ENCODE peak calls at places on chromosomes 3 and 15, in eight cellular contexts. W is naive thymus-derived CD4-positive, alpha-beta T cell; U is neural progenitor cell; O is tibial nerve; B is right atrium auricular region; D is keratinocyte; Y is pancreas; G is left lung. N is an unnamed sample.

GRCh38 chr15:82556315-82557035 is 16.2 kb upstream of the RPS17 start:
- DNase-seq in W (no peak), U (no peak), O (no peak), B (no peak), D (no peak), Y (no peak), G (no peak), N (no peak)

GRCh38 chr3:194632983-194633348 is 253 bp downstream of the TMEM44 start:
- DNase-seq in W (no peak), U (no peak), O (no peak), B (no peak), D (no peak), Y (peak), G (peak), N (no peak)

GRCh38 chr3:38916706-38917105 is 100.7 kb upstream of the SCN10A start:
- DNase-seq in W (no peak), U (no peak), O (no peak), B (no peak), D (peak), Y (no peak), G (no peak), N (no peak)

GRCh38 chr15:61841461-61841860 is 218.8 kb downstream of the VPS13C start:
- DNase-seq in W (no peak), U (no peak), O (no peak), B (no peak), D (no peak), Y (no peak), G (no peak), N (no peak)

GRCh38 chr3:31724681-31725080 is 192.0 kb downstream of the STT3B start:
- DNase-seq in W (no peak), U (peak), O (no peak), B (no peak), D (no peak), Y (no peak), G (no peak), N (no peak)

GRCh38 chr3:168121175-168121853 is 25.6 kb upstream of the GOLIM4 start:
- DNase-seq in W (no peak), U (no peak), O (peak), B (no peak), D (no peak), Y (no peak), G (no peak), N (no peak)

GRCh38 chr3:110106805-110107204 is 769.5 kb upstream of the DPPA4 start:
- DNase-seq in W (no peak), U (no peak), O (no peak), B (no peak), D (no peak), Y (no peak), G (no peak), N (no peak)

GRCh38 chr3:143559291-143559690 is 289.0 kb downstream of the SLC9A9 start:
- DNase-seq in W (no peak), U (no peak), O (no peak), B (no peak), D (no peak), Y (no peak), G (no peak), N (no peak)

GRCh38 chr3:148149556-148149955 is 548.1 kb upstream of the AGTR1 start:
- DNase-seq in W (no peak), U (peak), O (no peak), B (no peak), D (no peak), Y (no peak), G (no peak), N (no peak)

GRCh38 chr3:36058404-36059035 is 321.8 kb upstream of the STAC start:
- DNase-seq in W (no peak), U (no peak), O (no peak), B (no peak), D (no peak), Y (no peak), G (no peak), N (no peak)

GRCh38 chr3:8482960-8483665 is 18.5 kb upstream of the LMCD1 start:
- DNase-seq in W (no peak), U (no peak), O (peak), B (peak), D (no peak), Y (peak), G (no peak), N (peak)

GRCh38 chr3:8482263-8482662 is 19.4 kb upstream of the LMCD1 start:
- DNase-seq in W (no peak), U (no peak), O (no peak), B (no peak), D (no peak), Y (no peak), G (no peak), N (no peak)

GRCh38 chr3:8481380-8481779 is 20.2 kb upstream of the LMCD1 start:
- DNase-seq in W (no peak), U (no peak), O (no peak), B (no peak), D (no peak), Y (no peak), G (no peak), N (no peak)

GRCh38 chr3:8484409-8485140 is 17.0 kb upstream of the LMCD1 start:
- DNase-seq in W (no peak), U (no peak), O (no peak), B (no peak), D (no peak), Y (no peak), G (no peak), N (no peak)

GRCh38 chr3:8480699-8481098 is 20.9 kb upstream of the LMCD1 start:
- DNase-seq in W (no peak), U (peak), O (no peak), B (no peak), D (no peak), Y (no peak), G (no peak), N (no peak)
- H3K27ac ChIP-seq in W (no peak), U (peak), O (no peak), B (no peak), D (no peak), Y (no peak), G (no peak), N (no peak)

GRCh38 chr15:86336051-86336788 is 256.5 kb downstream of the AGBL1 start:
- DNase-seq in W (no peak), U (no peak), O (no peak), B (no peak), D (peak), Y (no peak), G (no peak), N (no peak)

GRCh38 chr15:86329311-86330013 is 249.8 kb downstream of the AGBL1 start:
- DNase-seq in W (no peak), U (no peak), O (no peak), B (no peak), D (no peak), Y (no peak), G (no peak), N (no peak)

GRCh38 chr15:86337071-86337470 is 257.4 kb downstream of the AGBL1 start:
- DNase-seq in W (no peak), U (no peak), O (no peak), B (no peak), D (no peak), Y (no peak), G (no peak), N (no peak)

GRCh38 chr15:86328658-86329057 is 249.0 kb downstream of the AGBL1 start:
- DNase-seq in W (no peak), U (no peak), O (no peak), B (no peak), D (no peak), Y (no peak), G (no peak), N (no peak)

GRCh38 chr15:86333819-86334218 is 254.1 kb downstream of the AGBL1 start:
- DNase-seq in W (no peak), U (no peak), O (no peak), B (no peak), D (no peak), Y (no peak), G (no peak), N (no peak)
- H3K27ac ChIP-seq in W (no peak), U (no peak), O (no peak), B (no peak), D (no peak), Y (no peak), G (no peak), N (no peak)

GRCh38 chr3:60953406-60953805 is 297.8 kb downstream of the FHIT start:
- DNase-seq in W (no peak), U (no peak), O (no peak), B (no peak), D (no peak), Y (no peak), G (no peak), N (no peak)
- H3K27ac ChIP-seq in W (no peak), U (no peak), O (no peak), B (no peak), D (peak), Y (no peak), G (no peak), N (no peak)

DNA sequence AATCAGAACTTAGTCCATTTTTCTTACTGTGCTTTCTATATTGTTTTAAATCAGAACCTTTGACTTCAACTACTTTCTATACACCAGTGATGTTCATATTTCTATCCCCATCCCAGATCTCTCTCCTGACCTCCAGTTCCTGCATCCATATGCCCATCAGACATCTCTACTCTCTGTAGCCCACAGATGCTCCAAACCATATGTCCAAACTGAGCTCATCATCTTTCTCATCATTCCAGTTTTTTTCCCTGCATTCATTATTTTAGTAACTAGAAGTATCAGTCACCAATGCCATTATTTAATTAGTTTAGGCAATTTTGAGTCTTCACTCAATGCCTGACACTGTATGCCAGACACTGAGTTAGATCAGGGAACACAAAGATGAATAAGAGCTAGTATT is 25.4 kb upstream of the IL16 start:
- DNase-seq in W (no peak), U (no peak), O (no peak), B (no peak), D (no peak), Y (no peak), G (no peak), N (no peak)
- H3K27ac ChIP-seq in W (no peak), U (no peak), O (no peak), B (no peak), D (no peak), Y (no peak), G (no peak), N (no peak)

DNA sequence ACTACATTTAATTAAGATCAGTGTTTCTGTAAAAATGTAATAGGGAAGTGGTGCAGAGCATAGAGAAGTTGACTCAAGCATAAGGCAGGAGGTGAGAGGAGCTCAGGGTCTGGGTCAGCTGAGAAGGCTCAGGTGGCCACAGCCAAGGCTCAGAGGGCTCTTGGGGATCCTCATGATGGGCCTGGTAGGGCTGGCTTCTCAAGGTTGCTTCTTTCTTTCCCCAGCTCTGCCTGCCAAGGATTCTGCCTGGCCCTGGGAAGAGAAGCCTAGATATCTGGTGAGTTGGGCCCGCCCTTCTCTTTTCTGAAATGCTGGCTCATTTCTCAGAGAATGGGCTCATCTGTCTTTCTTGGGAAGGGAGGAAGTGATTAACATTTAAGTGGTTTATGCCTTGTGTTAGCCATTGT is 6.5 kb downstream of the ZNF589 start:
- DNase-seq in W (no peak), U (no peak), O (no peak), B (no peak), D (no peak), Y (no peak), G (no peak), N (no peak)
- H3K27ac ChIP-seq in W (no peak), U (no peak), O (no peak), B (no peak), D (peak), Y (no peak), G (no peak), N (peak)

GRCh38 chr3:157155591-157155990 is 4.4 kb downstream of the CCNL1 start:
- DNase-seq in W (no peak), U (no peak), O (no peak), B (no peak), D (no peak), Y (no peak), G (no peak), N (no peak)
- H3K27ac ChIP-seq in W (peak), U (no peak), O (no peak), B (peak), D (no peak), Y (no peak), G (no peak), N (no peak)

DNA sequence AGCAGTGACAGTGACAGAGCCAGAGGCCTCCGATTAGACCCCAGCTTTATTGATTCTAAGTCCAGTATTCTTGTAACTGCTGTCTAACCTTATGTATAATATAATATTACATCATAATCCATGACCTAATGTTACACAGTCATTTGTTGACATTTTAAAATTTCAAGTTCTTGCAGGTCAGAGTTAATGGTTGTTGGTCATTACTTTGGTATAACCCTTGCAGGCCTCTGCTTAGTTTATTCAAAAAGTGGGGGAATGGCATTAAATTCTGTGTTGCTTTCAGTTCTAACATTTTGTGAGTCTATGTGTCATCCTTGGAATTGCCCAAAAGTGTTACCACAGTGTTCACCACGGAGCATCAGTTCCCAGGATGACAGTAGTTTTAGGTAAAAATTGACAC is 174.7 kb upstream of the BCL6 start:
- DNase-seq in W (no peak), U (no peak), O (no peak), B (no peak), D (no peak), Y (no peak), G (no peak), N (no peak)
- H3K27ac ChIP-seq in W (no peak), U (no peak), O (no peak), B (no peak), D (no peak), Y (no peak), G (no peak), N (no peak)

GRCh38 chr3:111769110-111769509 is 90.0 kb upstream of the PHLDB2 start:
- DNase-seq in W (no peak), U (no peak), O (peak), B (no peak), D (no peak), Y (no peak), G (no peak), N (no peak)

GRCh38 chr3:111768571-111769100 is 90.4 kb upstream of the PHLDB2 start:
- DNase-seq in W (no peak), U (no peak), O (peak), B (no peak), D (no peak), Y (no peak), G (no peak), N (no peak)

GRCh38 chr3:111773484-111773883 is 85.6 kb upstream of the PHLDB2 start:
- DNase-seq in W (no peak), U (no peak), O (no peak), B (no peak), D (no peak), Y (no peak), G (no peak), N (no peak)

GRCh38 chr3:111768076-111768475 is 91.0 kb upstream of the PHLDB2 start:
- DNase-seq in W (no peak), U (no peak), O (no peak), B (no peak), D (no peak), Y (no peak), G (no peak), N (no peak)

GRCh38 chr3:111769965-111770364 is 89.1 kb upstream of the PHLDB2 start:
- DNase-seq in W (no peak), U (no peak), O (no peak), B (no peak), D (no peak), Y (no peak), G (no peak), N (no peak)
- H3K27ac ChIP-seq in W (no peak), U (no peak), O (no peak), B (no peak), D (no peak), Y (no peak), G (peak), N (no peak)